ENCODE peak calls at places on chromosomes 11 and 22, in nine cellular contexts. One of them, this sample, is unnamed.

GRCh38 chr11:54558407-54558806 is 45.4 kb downstream of the OR4C46 start:
- DNase-seq in fibroblast of lung: peak
- DNase-seq in tibial nerve: no peak
- DNase-seq in GM12865: no peak
- DNase-seq in heart right ventricle: no peak
- DNase-seq in CD4-positive, alpha-beta memory T cell: no peak
- DNase-seq in dorsolateral prefrontal cortex: no peak
- DNase-seq in ovary: no peak
- DNase-seq in NB4: peak
- DNase-seq in this sample: no peak

GRCh38 chr11:22510741-22511140 is 114.9 kb downstream of the FANCF start:
- DNase-seq in fibroblast of lung: peak
- DNase-seq in tibial nerve: no peak
- DNase-seq in GM12865: no peak
- DNase-seq in heart right ventricle: no peak
- DNase-seq in CD4-positive, alpha-beta memory T cell: no peak
- DNase-seq in dorsolateral prefrontal cortex: no peak
- DNase-seq in ovary: no peak
- DNase-seq in NB4: no peak
- DNase-seq in this sample: no peak

GRCh38 chr11:67102664-67103063 is 16.4 kb upstream of the KDM2A start:
- DNase-seq in fibroblast of lung: no peak
- DNase-seq in tibial nerve: no peak
- DNase-seq in GM12865: no peak
- DNase-seq in heart right ventricle: no peak
- DNase-seq in CD4-positive, alpha-beta memory T cell: no peak
- DNase-seq in dorsolateral prefrontal cortex: no peak
- DNase-seq in ovary: no peak
- DNase-seq in NB4: no peak
- DNase-seq in this sample: no peak

GRCh38 chr11:18011633-18012313 is 1.1 kb downstream of the SERGEF start:
- DNase-seq in fibroblast of lung: no peak
- DNase-seq in tibial nerve: no peak
- DNase-seq in GM12865: peak
- DNase-seq in heart right ventricle: no peak
- DNase-seq in CD4-positive, alpha-beta memory T cell: no peak
- DNase-seq in dorsolateral prefrontal cortex: no peak
- DNase-seq in ovary: no peak
- DNase-seq in NB4: no peak
- DNase-seq in this sample: no peak

GRCh38 chr22:50739894-50740293 is 1.9 kb downstream of the ACR start:
- DNase-seq in fibroblast of lung: no peak
- DNase-seq in tibial nerve: no peak
- DNase-seq in GM12865: no peak
- DNase-seq in heart right ventricle: no peak
- DNase-seq in CD4-positive, alpha-beta memory T cell: no peak
- DNase-seq in dorsolateral prefrontal cortex: no peak
- DNase-seq in ovary: no peak
- DNase-seq in NB4: no peak
- DNase-seq in this sample: no peak

GRCh38 chr22:21642584-21643448 is 714 bp downstream of the SDF2L1 start:
- DNase-seq in fibroblast of lung: peak
- DNase-seq in tibial nerve: no peak
- DNase-seq in GM12865: peak
- DNase-seq in heart right ventricle: peak
- DNase-seq in CD4-positive, alpha-beta memory T cell: peak
- DNase-seq in dorsolateral prefrontal cortex: no peak
- DNase-seq in ovary: no peak
- DNase-seq in NB4: peak
- DNase-seq in this sample: peak

GRCh38 chr11:12606597-12606996 is 67.6 kb upstream of the TEAD1 start:
- DNase-seq in fibroblast of lung: peak
- DNase-seq in tibial nerve: no peak
- DNase-seq in GM12865: no peak
- DNase-seq in heart right ventricle: no peak
- DNase-seq in CD4-positive, alpha-beta memory T cell: no peak
- DNase-seq in dorsolateral prefrontal cortex: no peak
- DNase-seq in ovary: no peak
- DNase-seq in NB4: no peak
- DNase-seq in this sample: no peak

GRCh38 chr11:95068549-95068948 is 1.8 kb downstream of the SRSF8 start:
- DNase-seq in fibroblast of lung: peak
- DNase-seq in tibial nerve: peak
- DNase-seq in GM12865: peak
- DNase-seq in heart right ventricle: peak
- DNase-seq in CD4-positive, alpha-beta memory T cell: peak
- DNase-seq in dorsolateral prefrontal cortex: peak
- DNase-seq in ovary: peak
- DNase-seq in NB4: peak
- DNase-seq in this sample: peak

GRCh38 chr22:27461470-27461869 is 340.1 kb downstream of the MN1 start:
- DNase-seq in fibroblast of lung: peak
- DNase-seq in tibial nerve: no peak
- DNase-seq in GM12865: no peak
- DNase-seq in heart right ventricle: no peak
- DNase-seq in CD4-positive, alpha-beta memory T cell: no peak
- DNase-seq in dorsolateral prefrontal cortex: no peak
- DNase-seq in ovary: no peak
- DNase-seq in NB4: no peak
- DNase-seq in this sample: peak

GRCh38 chr11:82733444-82734119 is at the start of gene FAM181B:
- DNase-seq in fibroblast of lung: peak
- DNase-seq in tibial nerve: peak
- DNase-seq in GM12865: no peak
- DNase-seq in heart right ventricle: peak
- DNase-seq in CD4-positive, alpha-beta memory T cell: peak
- DNase-seq in dorsolateral prefrontal cortex: peak
- DNase-seq in ovary: peak
- DNase-seq in NB4: peak
- DNase-seq in this sample: peak

GRCh38 chr11:134524876-134525845 is 113.1 kb upstream of the B3GAT1 start:
- DNase-seq in fibroblast of lung: no peak
- DNase-seq in tibial nerve: no peak
- DNase-seq in GM12865: no peak
- DNase-seq in heart right ventricle: no peak
- DNase-seq in CD4-positive, alpha-beta memory T cell: no peak
- DNase-seq in dorsolateral prefrontal cortex: peak
- DNase-seq in ovary: no peak
- DNase-seq in NB4: no peak
- DNase-seq in this sample: no peak

GRCh38 chr22:32066820-32067219 is 23.8 kb downstream of the SLC5A1 start:
- DNase-seq in fibroblast of lung: no peak
- DNase-seq in tibial nerve: no peak
- DNase-seq in GM12865: no peak
- DNase-seq in heart right ventricle: no peak
- DNase-seq in CD4-positive, alpha-beta memory T cell: no peak
- DNase-seq in dorsolateral prefrontal cortex: no peak
- DNase-seq in ovary: no peak
- DNase-seq in NB4: no peak
- DNase-seq in this sample: no peak

GRCh38 chr11:102709211-102709980 is 3.8 kb upstream of the MMP27 start:
- DNase-seq in fibroblast of lung: no peak
- DNase-seq in tibial nerve: no peak
- DNase-seq in GM12865: no peak
- DNase-seq in heart right ventricle: no peak
- DNase-seq in CD4-positive, alpha-beta memory T cell: no peak
- DNase-seq in dorsolateral prefrontal cortex: no peak
- DNase-seq in ovary: no peak
- DNase-seq in NB4: no peak
- DNase-seq in this sample: no peak

GRCh38 chr11:102705626-102706025 is at the start of gene MMP27:
- DNase-seq in fibroblast of lung: no peak
- DNase-seq in tibial nerve: no peak
- DNase-seq in GM12865: no peak
- DNase-seq in heart right ventricle: no peak
- DNase-seq in CD4-positive, alpha-beta memory T cell: no peak
- DNase-seq in dorsolateral prefrontal cortex: no peak
- DNase-seq in ovary: no peak
- DNase-seq in NB4: no peak
- DNase-seq in this sample: no peak

GRCh38 chr11:102708654-102709053 is 3.1 kb upstream of the MMP27 start:
- DNase-seq in fibroblast of lung: no peak
- DNase-seq in tibial nerve: no peak
- DNase-seq in GM12865: no peak
- DNase-seq in heart right ventricle: no peak
- DNase-seq in CD4-positive, alpha-beta memory T cell: no peak
- DNase-seq in dorsolateral prefrontal cortex: no peak
- DNase-seq in ovary: no peak
- DNase-seq in NB4: no peak
- DNase-seq in this sample: no peak

GRCh38 chr11:102703826-102704493 is 1.6 kb downstream of the MMP27 start:
- DNase-seq in fibroblast of lung: no peak
- DNase-seq in tibial nerve: no peak
- DNase-seq in GM12865: no peak
- DNase-seq in heart right ventricle: no peak
- DNase-seq in CD4-positive, alpha-beta memory T cell: no peak
- DNase-seq in dorsolateral prefrontal cortex: no peak
- DNase-seq in ovary: no peak
- DNase-seq in NB4: no peak
- DNase-seq in this sample: no peak

DNA sequence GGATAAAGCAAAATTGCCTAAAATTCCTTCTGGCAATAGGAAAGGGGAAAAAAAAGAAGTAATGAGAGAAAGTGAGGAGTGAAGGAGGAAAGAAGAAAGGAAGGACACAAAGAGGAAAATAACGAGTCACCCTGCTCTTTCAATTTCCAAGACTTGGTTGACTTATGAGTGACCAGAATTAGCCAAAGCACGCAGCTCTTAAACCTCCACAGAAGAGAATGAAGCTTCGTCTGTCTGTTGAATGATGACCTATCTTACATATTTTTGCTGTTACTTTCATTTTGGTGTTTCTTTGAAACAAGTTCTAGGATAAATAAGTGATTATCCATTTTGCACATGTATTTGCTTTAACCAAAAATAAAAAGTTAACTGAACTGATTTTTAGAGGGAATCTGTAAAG is 728 bp downstream of the MMP27 start:
- DNase-seq in fibroblast of lung: no peak
- DNase-seq in tibial nerve: no peak
- DNase-seq in GM12865: no peak
- DNase-seq in heart right ventricle: no peak
- DNase-seq in CD4-positive, alpha-beta memory T cell: no peak
- DNase-seq in dorsolateral prefrontal cortex: no peak
- DNase-seq in ovary: no peak
- DNase-seq in NB4: no peak
- DNase-seq in this sample: no peak
- H3K4me3 ChIP-seq in fibroblast of lung: no peak
- H3K4me3 ChIP-seq in tibial nerve: no peak
- H3K4me3 ChIP-seq in GM12865: no peak
- H3K4me3 ChIP-seq in heart right ventricle: no peak
- H3K4me3 ChIP-seq in CD4-positive, alpha-beta memory T cell: no peak
- H3K4me3 ChIP-seq in dorsolateral prefrontal cortex: no peak
- H3K4me3 ChIP-seq in ovary: no peak
- H3K4me3 ChIP-seq in NB4: no peak
- H3K4me3 ChIP-seq in this sample: no peak

GRCh38 chr22:37805878-37806277 is 1.9 kb upstream of the GCAT start:
- DNase-seq in fibroblast of lung: no peak
- DNase-seq in tibial nerve: no peak
- DNase-seq in GM12865: no peak
- DNase-seq in heart right ventricle: no peak
- DNase-seq in CD4-positive, alpha-beta memory T cell: no peak
- DNase-seq in dorsolateral prefrontal cortex: no peak
- DNase-seq in ovary: no peak
- DNase-seq in NB4: no peak
- DNase-seq in this sample: no peak
- H3K4me3 ChIP-seq in fibroblast of lung: peak
- H3K4me3 ChIP-seq in tibial nerve: peak
- H3K4me3 ChIP-seq in GM12865: no peak
- H3K4me3 ChIP-seq in heart right ventricle: peak
- H3K4me3 ChIP-seq in CD4-positive, alpha-beta memory T cell: peak
- H3K4me3 ChIP-seq in dorsolateral prefrontal cortex: peak
- H3K4me3 ChIP-seq in ovary: peak
- H3K4me3 ChIP-seq in NB4: no peak
- H3K4me3 ChIP-seq in this sample: peak

GRCh38 chr11:60925685-60926267 is 1.5 kb downstream of the TMEM132A start:
- DNase-seq in fibroblast of lung: no peak
- DNase-seq in tibial nerve: no peak
- DNase-seq in GM12865: no peak
- DNase-seq in heart right ventricle: no peak
- DNase-seq in CD4-positive, alpha-beta memory T cell: no peak
- DNase-seq in dorsolateral prefrontal cortex: no peak
- DNase-seq in ovary: no peak
- DNase-seq in NB4: no peak
- DNase-seq in this sample: no peak
- H3K4me3 ChIP-seq in fibroblast of lung: no peak
- H3K4me3 ChIP-seq in tibial nerve: peak
- H3K4me3 ChIP-seq in GM12865: no peak
- H3K4me3 ChIP-seq in heart right ventricle: peak
- H3K4me3 ChIP-seq in CD4-positive, alpha-beta memory T cell: no peak
- H3K4me3 ChIP-seq in dorsolateral prefrontal cortex: peak
- H3K4me3 ChIP-seq in ovary: no peak
- H3K4me3 ChIP-seq in NB4: no peak
- H3K4me3 ChIP-seq in this sample: no peak

DNA sequence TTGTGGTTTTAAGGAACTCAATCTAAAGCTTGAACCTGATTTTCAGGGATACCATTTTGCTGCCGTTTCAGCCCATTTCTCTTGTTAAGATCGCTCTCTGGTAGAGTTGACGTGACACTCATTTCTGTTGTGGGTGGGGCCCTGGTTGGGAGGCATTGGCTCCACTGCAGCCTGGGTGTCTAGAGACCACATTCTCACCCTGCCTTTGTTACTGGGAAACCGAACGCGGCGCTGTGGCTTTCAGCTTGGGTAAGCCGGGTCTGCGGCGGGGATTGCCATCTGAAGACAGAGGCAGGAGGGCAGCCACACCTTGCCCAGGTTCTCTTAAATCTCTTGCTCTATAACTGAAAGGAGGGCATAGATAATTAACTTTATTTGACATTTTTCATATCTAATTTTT is 3.2 kb downstream of the EHF start:
- DNase-seq in fibroblast of lung: no peak
- DNase-seq in tibial nerve: no peak
- DNase-seq in GM12865: peak
- DNase-seq in heart right ventricle: no peak
- DNase-seq in CD4-positive, alpha-beta memory T cell: peak
- DNase-seq in dorsolateral prefrontal cortex: no peak
- DNase-seq in ovary: no peak
- DNase-seq in NB4: no peak
- DNase-seq in this sample: no peak
- H3K4me3 ChIP-seq in fibroblast of lung: no peak
- H3K4me3 ChIP-seq in tibial nerve: no peak
- H3K4me3 ChIP-seq in GM12865: no peak
- H3K4me3 ChIP-seq in heart right ventricle: no peak
- H3K4me3 ChIP-seq in CD4-positive, alpha-beta memory T cell: peak
- H3K4me3 ChIP-seq in dorsolateral prefrontal cortex: no peak
- H3K4me3 ChIP-seq in ovary: no peak
- H3K4me3 ChIP-seq in NB4: no peak
- H3K4me3 ChIP-seq in this sample: no peak

GRCh38 chr11:73194034-73194507 is 24.0 kb upstream of the P2RY2 start:
- DNase-seq in fibroblast of lung: no peak
- DNase-seq in tibial nerve: no peak
- DNase-seq in GM12865: no peak
- DNase-seq in heart right ventricle: no peak
- DNase-seq in CD4-positive, alpha-beta memory T cell: no peak
- DNase-seq in dorsolateral prefrontal cortex: no peak
- DNase-seq in ovary: no peak
- DNase-seq in NB4: no peak
- DNase-seq in this sample: no peak
- H3K4me3 ChIP-seq in fibroblast of lung: no peak
- H3K4me3 ChIP-seq in tibial nerve: no peak
- H3K4me3 ChIP-seq in GM12865: no peak
- H3K4me3 ChIP-seq in heart right ventricle: no peak
- H3K4me3 ChIP-seq in CD4-positive, alpha-beta memory T cell: no peak
- H3K4me3 ChIP-seq in dorsolateral prefrontal cortex: no peak
- H3K4me3 ChIP-seq in ovary: no peak
- H3K4me3 ChIP-seq in NB4: no peak
- H3K4me3 ChIP-seq in this sample: no peak

This sample was measured in Caco-2.